ENCODE peak calls at places on chromosome X, in five cellular contexts. P, F, H, V and L are unnamed samples. For H3K4me1, the result is how much of the 10 kb centered on the place peaks cover.

GRCh38 chrX:37347420-37347819 is 1.7 kb upstream of the PRRG1 start:
- DNase-seq in P (no peak), F (no peak), H (no peak), V (no peak), L (no peak)

GRCh38 chrX:66914082-66914481 is 275.2 kb upstream of the EDA2R start:
- DNase-seq in P (no peak), F (no peak), H (peak), V (no peak), L (no peak)

GRCh38 chrX:69038188-69038587 is 127.1 kb downstream of the PJA1 start:
- DNase-seq in P (no peak), F (no peak), H (no peak), V (no peak), L (no peak)

GRCh38 chrX:10015711-10016515 is 48.8 kb downstream of the CLDN34 start:
- DNase-seq in P (peak), F (no peak), H (peak), V (no peak), L (peak)

GRCh38 chrX:43140546-43140945 is 362.6 kb upstream of the PPP1R2C start:
- DNase-seq in P (no peak), F (no peak), H (no peak), V (no peak), L (no peak)

GRCh38 chrX:119292445-119292844 is 56.4 kb downstream of the PGRMC1 start:
- DNase-seq in P (no peak), F (no peak), H (peak), V (no peak), L (no peak)

GRCh38 chrX:4185086-4185485 is 471.6 kb upstream of the PRKX start:
- DNase-seq in P (no peak), F (no peak), H (no peak), V (no peak), L (no peak)

GRCh38 chrX:25968920-25969319 is 169.2 kb upstream of the MAGEB18 start:
- DNase-seq in P (no peak), F (peak), H (peak), V (no peak), L (peak)

GRCh38 chrX:24498181-24498580 is 33.1 kb downstream of the PDK3 start:
- DNase-seq in P (no peak), F (peak), H (peak), V (no peak), L (no peak)

GRCh38 chrX:74251006-74251930 is 52.7 kb upstream of the ZCCHC13 start:
- DNase-seq in P (no peak), F (no peak), H (peak), V (no peak), L (no peak)

GRCh38 chrX:15911729-15912550 is 57.3 kb upstream of the AP1S2 start:
- DNase-seq in P (no peak), F (no peak), H (peak), V (no peak), L (no peak)

GRCh38 chrX:63919081-63919480 is 134.1 kb upstream of the ARHGEF9 start:
- DNase-seq in P (no peak), F (no peak), H (no peak), V (no peak), L (no peak)

GRCh38 chrX:131816551-131817136 is 206.5 kb upstream of the STK26 start:
- DNase-seq in P (peak), F (no peak), H (peak), V (peak), L (peak)

GRCh38 chrX:85084770-85085393 is 81.2 kb downstream of the APOOL start:
- DNase-seq in P (no peak), F (peak), H (peak), V (no peak), L (no peak)

GRCh38 chrX:11427082-11428033 is 134.1 kb downstream of the AMELX start:
- DNase-seq in P (peak), F (peak), H (no peak), V (peak), L (peak)

GRCh38 chrX:105483011-105483410 is 262.5 kb upstream of the TEX13A start:
- DNase-seq in P (no peak), F (no peak), H (no peak), V (no peak), L (no peak)

GRCh38 chrX:19602866-19603620 is 87.7 kb upstream of the MAP3K15 start:
- DNase-seq in P (no peak), F (no peak), H (peak), V (no peak), L (peak)

GRCh38 chrX:37755073-37755472 is 24.8 kb upstream of the CYBB start:
- DNase-seq in P (no peak), F (no peak), H (no peak), V (peak), L (peak)

GRCh38 chrX:19569121-19569805 is 54.0 kb upstream of the MAP3K15 start:
- DNase-seq in P (no peak), F (no peak), H (no peak), V (no peak), L (no peak)

GRCh38 chrX:40440841-40441240 is 139.9 kb upstream of the ATP6AP2 start:
- DNase-seq in P (no peak), F (no peak), H (no peak), V (no peak), L (peak)

GRCh38 chrX:20265726-20266681 is 705 bp downstream of the RPS6KA3 start:
- DNase-seq in P (peak), F (peak), H (peak), V (peak), L (peak)

DNA sequence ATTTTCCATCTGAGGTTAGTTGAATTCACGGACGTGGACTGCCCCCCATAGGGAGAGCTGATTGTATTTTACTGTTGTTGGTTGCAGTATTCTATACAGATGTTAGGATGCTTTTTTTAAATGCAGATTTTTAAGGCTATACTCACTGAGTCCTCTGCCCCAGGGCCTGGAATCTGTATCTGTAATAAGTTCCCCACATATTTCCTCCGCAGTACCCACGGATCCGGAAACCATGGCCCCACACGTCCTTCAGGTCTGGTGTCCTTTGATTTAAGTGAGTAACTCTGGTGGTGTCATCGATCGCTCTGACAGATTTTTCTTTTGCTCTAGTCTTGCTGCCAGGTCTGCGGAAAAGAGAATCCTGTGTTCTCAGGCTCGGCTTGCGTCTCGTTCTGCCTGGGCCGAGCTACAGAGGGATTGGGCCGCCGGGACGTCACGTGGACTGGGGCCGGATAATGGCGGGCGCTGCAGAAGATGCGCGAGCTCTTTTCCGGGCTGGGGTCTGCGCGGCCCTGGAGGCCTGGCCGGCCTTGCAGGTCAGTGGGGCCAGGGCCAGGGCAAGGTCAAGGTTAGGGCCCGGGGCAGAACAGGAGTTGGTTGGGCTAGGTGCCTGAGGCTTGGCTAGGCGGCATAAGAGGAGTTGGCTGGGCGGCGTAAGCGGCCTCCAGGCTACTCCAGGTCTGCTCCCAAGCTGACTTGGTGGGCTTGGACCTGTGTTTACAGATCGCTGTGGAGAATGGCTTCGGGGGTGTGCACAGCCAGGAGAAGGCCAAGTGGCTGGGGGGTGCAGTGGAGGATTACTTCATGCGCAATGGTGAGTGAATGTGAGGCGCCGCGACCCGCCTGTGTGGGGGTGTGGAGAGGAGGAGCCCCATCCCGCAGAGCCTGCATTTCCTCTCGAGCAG is at the start of gene TSR2:
- DNase-seq in P (peak), F (peak), H (peak), V (peak), L (peak)
- TF ChIP-seq POLR2A in P (peak), F (no peak), H (peak), V (peak), L (peak)

GRCh38 chrX:139828037-139828436 is 104.8 kb downstream of the ATP11C start:
- DNase-seq in P (no peak), F (no peak), H (peak), V (no peak), L (no peak)
- H3K4me1 ChIP-seq in P (under half), F (under half), H (under half), V (under half), L (under half)

DNA sequence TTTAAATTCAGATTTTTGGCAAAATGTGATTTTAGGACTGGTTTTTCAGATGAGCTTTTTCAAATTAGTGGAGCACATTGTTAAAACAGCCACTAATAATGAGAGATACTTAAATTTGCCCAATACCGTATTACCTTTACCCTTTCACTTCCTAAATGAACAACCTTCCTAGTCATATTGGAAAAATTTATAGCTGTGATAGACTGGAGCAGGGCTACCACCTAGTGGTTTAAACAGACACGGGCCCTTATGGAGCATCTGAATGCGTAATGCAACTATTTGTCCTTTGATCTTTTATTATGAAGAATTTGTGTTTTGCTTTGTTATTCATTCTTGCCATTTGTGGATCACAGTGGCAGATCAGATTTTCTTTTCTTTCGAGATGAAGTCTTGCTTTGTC is 72.7 kb downstream of the KDM6A start:
- DNase-seq in P (no peak), F (no peak), H (no peak), V (no peak), L (no peak)
- TF ChIP-seq CTCF in P (no peak), F (no peak), H (no peak), V (no peak), L (peak)

GRCh38 chrX:150508018-150508417 is 60.4 kb upstream of the MTM1 start:
- DNase-seq in P (no peak), F (no peak), H (no peak), V (no peak), L (peak)

GRCh38 chrX:150506020-150506419 is 62.4 kb upstream of the MTM1 start:
- DNase-seq in P (no peak), F (no peak), H (no peak), V (no peak), L (no peak)

GRCh38 chrX:150508461-150509367 is 59.7 kb upstream of the MTM1 start:
- DNase-seq in P (peak), F (peak), H (no peak), V (no peak), L (peak)

GRCh38 chrX:150506486-150506885 is 61.9 kb upstream of the MTM1 start:
- DNase-seq in P (no peak), F (no peak), H (no peak), V (no peak), L (no peak)

DNA sequence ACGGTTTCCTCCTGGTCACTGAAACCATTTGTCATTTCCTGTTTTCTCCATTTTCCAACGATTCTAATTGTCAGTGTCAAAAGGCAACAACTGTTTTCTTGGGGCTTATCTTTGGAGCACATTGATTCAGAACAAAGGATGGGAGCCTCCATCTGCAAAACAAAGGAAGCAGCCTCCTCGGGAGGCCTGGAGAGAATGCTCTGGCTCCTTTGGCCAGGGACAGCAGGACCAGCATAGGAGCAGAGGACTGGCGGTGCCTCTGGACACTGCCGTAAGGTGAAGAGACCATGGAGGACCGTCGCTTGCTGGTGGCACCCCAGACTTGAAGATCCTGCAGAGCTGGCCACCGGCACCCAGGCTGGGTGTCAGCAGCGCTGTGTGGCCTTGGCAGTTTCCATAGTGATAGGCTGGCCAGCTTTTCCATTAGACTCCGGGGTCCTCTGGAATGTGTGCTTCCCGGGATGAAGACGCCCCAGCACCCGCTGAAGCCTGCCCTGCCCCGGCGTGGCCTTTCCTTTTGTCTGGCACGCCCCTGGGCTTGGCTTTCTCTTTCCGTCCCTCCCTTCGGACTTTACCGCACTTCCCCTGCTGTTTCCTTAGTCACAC is 61.1 kb upstream of the MTM1 start:
- DNase-seq in P (no peak), F (no peak), H (no peak), V (no peak), L (peak)
- TF ChIP-seq POLR2A in P (no peak), F (no peak), H (no peak), V (no peak), L (peak)

DNA sequence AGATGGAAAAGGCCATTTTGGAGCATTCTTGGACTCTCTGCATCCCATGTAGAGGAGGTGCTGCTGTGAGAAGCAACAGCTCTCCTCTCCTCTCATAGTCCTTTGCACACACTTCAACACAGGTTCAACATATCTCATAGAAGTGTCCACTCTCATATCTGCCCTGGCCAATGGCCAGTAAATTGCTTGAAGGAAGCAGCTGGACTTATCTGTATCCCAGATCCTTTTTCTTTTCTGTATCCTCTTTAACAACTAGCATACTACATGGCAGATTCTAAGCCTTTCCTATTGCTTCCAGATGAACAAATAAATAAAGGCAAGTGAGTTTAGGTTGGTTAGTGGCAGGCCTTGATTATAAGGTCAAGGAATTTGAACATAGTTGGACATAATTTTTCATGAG is 122.0 kb downstream of the HS6ST2 start:
- DNase-seq in P (no peak), F (no peak), H (no peak), V (no peak), L (no peak)
- H3K4me1 ChIP-seq in P (under half), F (under half), H (under half), V (under half), L (under half)

DNA sequence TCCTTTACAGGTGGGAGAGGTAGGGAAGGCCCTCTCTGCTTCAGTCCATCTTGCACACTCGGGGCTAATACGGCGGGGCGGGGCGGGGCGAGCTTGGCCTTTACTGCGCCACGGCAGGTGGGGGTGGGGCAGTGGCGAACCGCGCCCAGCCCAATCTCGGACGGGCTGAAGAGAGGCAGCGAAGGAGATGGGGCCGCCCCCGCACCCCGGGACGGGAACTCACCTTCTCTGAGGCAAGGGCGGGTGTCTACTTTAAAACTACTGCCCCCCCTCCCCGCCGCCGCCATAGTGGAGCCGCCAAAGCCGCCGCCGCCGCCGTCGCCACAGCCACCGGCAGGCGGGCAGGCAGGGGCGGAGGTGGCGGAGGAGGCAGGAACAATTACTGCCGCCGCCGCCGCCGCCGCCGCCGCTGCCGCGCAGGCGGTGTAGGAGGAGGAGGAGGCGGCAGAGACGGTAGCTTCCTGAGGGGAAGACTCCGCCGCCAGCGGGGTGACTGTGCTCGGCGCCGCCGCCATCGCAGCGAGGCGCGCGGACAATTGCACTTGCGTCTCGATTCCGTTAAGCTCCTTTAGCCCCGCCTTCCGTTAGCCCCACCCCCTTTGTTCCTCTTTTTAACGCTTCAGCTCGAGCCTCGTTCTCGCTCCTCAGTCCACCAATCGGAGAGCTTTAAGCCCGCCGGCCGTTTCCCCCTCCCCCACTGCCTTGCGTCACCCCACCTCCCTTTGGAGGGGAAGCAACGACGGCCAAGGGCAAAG is at the start of gene ZMAT1:
- DNase-seq in P (peak), F (peak), H (peak), V (peak), L (peak)
- TF ChIP-seq CTCF in P (peak), F (no peak), H (no peak), V (no peak), L (no peak)

GRCh38 chrX:155881158-155881993 is at the start of gene VAMP7:
- DNase-seq in P (peak), F (peak), H (peak), V (peak), L (peak)
- TF ChIP-seq POLR2A in P (no peak), F (no peak), H (peak), V (peak), L (peak)

GRCh38 chrX:78104447-78105176 is 564 bp downstream of the PGK1 start:
- DNase-seq in P (peak), F (peak), H (peak), V (peak), L (peak)
- H3K4me1 ChIP-seq in P (under half), F (under half), H (under half), V (under half), L (under half)

DNA sequence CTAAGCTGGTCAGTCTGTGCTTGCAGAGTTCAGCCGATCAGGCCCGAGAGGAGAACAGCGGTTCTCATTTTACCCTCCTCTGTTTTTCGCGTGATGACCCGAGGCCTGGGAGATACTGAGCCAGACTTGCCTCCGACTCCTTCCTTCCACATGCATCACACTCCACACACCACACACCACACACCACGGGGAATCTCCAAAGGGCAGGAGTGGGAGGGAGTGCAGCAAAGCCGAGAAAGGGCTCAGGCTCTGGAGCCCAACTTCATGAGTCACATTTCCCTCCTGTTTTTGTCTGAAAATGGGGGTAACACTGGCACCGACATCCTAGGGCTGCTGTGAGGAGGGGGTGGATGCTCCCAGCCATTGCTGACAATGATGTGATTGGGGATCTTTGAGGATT is 38.9 kb downstream of the TKTL1 start:
- DNase-seq in P (no peak), F (no peak), H (no peak), V (no peak), L (no peak)
- TF ChIP-seq CTCF in P (no peak), F (no peak), H (no peak), V (no peak), L (no peak)

GRCh38 chrX:130196453-130196852 is 24.7 kb downstream of the RAB33A start:
- DNase-seq in P (no peak), F (no peak), H (no peak), V (no peak), L (no peak)
- TF ChIP-seq POLR2A in P (no peak), F (no peak), H (no peak), V (no peak), L (no peak)